ENCODE peak calls at places on chromosome 1, in four cellular contexts. R, K, W and O are unnamed samples.

GRCh38 chr1:22562584-22563551 is at the start of gene EPHA8:
- DNase-seq in W (no peak), R (no peak), K (no peak), O (no peak)

GRCh38 chr1:160542303-160542945 is 19.4 kb upstream of the SLAMF6 start:
- DNase-seq in W (no peak), K (no peak), R (no peak), O (no peak)

GRCh38 chr1:235888119-235888643 is 21.5 kb upstream of the LYST start:
- DNase-seq in W (no peak), K (no peak), R (no peak), O (no peak)

GRCh38 chr1:196001188-196001587 is 607.1 kb downstream of the KCNT2 start:
- DNase-seq in K (no peak), W (no peak), R (no peak), O (no peak)

GRCh38 chr1:154583691-154584212 is 16.2 kb downstream of the CHRNB2 start:
- DNase-seq in W (no peak), R (peak), K (no peak), O (no peak)

GRCh38 chr1:45730075-45730779 is 20.2 kb downstream of the IPP start:
- DNase-seq in R (no peak), K (no peak), W (no peak), O (peak)

GRCh38 chr1:224503161-224504118 is 68.8 kb upstream of the WDR26 start:
- DNase-seq in R (peak), W (no peak), K (peak), O (peak)

GRCh38 chr1:22428672-22429071 is 23.0 kb upstream of the ZBTB40 start:
- DNase-seq in K (no peak), R (peak), W (no peak), O (peak)

GRCh38 chr1:159197767-159198557 is 6.7 kb upstream of the ACKR1 start:
- DNase-seq in W (no peak), R (peak), K (peak), O (peak)

GRCh38 chr1:40676516-40676915 is 11.0 kb upstream of the RIMS3 start:
- DNase-seq in R (no peak), K (no peak), W (no peak), O (no peak)

GRCh38 chr1:216119600-216119999 is 303.6 kb downstream of the USH2A start:
- DNase-seq in W (no peak), R (peak), K (no peak), O (peak)

GRCh38 chr1:196660912-196661311 is 9.1 kb downstream of the CFH start:
- DNase-seq in K (no peak), W (no peak), R (peak), O (peak)

GRCh38 chr1:29546496-29546895 is 310.2 kb downstream of the PTPRU start:
- DNase-seq in K (no peak), W (no peak), R (no peak), O (no peak)

GRCh38 chr1:91804546-91805023 is 81.4 kb downstream of the TGFBR3 start:
- DNase-seq in W (no peak), R (no peak), K (no peak), O (no peak)

GRCh38 chr1:220770245-220770913 is 16.3 kb upstream of the MTARC1 start:
- DNase-seq in W (no peak), R (no peak), K (no peak), O (no peak)

DNA sequence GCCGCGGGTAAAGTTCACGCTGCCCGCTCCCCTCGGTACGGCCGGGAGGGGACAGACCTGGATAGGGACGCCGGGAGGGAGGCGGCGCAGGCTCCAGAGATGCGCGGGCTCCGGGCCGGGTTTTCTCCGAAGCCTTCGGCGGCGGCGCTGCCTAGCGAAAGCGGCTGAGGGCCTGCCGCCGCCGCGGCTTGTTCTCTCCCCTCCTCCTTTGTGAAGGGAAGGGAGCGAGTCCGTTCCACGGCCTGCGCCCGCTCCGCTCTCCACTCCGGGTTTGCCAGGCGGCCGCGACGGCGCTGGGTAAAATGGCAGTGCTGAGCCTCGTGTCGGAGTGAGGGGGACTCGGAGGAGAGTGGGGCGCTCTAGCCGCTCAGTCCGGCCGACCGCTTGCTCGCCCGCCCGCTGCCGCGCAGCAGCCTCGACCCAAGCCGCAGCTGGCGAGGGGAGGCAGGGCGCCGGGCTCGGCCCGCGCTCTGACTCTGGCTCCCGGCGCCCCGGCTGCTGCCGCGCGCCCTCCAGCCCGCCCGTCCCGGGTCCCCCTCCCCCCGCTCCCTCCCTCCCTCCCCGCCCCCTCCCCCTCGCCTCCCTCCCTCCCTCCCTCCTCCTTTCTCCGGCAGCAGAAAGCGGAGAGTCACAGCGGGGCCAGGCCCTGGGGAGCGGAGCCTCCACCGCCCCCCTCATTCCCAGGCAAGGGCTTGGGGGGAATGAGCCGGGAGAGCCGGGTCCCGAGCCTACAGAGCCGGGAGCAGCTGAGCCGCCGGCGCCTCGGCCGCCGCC is at the start of gene ARID1A:
- DNase-seq in W (peak), K (peak), R (peak), O (peak)
- H3K23ac ChIP-seq in W (no peak), K (no peak), R (peak), O (peak)

GRCh38 chr1:247491328-247491727 is 33.4 kb upstream of the OR2B11 start:
- DNase-seq in W (no peak), K (no peak), R (no peak), O (no peak)

GRCh38 chr1:247496581-247497285 is 38.8 kb upstream of the OR2B11 start:
- DNase-seq in R (no peak), W (no peak), K (no peak), O (peak)

GRCh38 chr1:247493106-247493505 is 35.2 kb upstream of the OR2B11 start:
- DNase-seq in W (no peak), R (no peak), K (no peak), O (no peak)

DNA sequence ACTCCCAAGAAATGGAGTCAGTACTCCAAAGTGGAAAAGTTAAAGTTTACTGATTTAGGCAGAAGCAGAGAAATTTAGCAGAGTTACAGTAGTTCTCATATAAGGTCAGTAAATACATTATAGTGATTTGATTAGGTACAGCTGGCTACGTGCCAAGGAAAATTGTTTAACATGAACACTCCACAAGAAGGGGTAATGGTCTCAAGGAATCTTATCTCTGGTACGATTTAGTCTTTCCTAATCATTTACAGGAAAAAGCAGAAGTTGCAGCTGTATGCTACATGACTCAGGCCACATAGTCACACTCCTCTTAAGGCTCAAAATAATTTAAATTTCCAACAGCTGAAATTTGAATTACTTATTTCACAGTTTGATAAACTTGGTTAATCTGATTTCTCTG is 36.8 kb upstream of the OR2B11 start:
- DNase-seq in R (no peak), W (no peak), K (no peak), O (no peak)
- H4K5ac ChIP-seq in R (no peak), W (no peak), K (no peak), O (no peak)

DNA sequence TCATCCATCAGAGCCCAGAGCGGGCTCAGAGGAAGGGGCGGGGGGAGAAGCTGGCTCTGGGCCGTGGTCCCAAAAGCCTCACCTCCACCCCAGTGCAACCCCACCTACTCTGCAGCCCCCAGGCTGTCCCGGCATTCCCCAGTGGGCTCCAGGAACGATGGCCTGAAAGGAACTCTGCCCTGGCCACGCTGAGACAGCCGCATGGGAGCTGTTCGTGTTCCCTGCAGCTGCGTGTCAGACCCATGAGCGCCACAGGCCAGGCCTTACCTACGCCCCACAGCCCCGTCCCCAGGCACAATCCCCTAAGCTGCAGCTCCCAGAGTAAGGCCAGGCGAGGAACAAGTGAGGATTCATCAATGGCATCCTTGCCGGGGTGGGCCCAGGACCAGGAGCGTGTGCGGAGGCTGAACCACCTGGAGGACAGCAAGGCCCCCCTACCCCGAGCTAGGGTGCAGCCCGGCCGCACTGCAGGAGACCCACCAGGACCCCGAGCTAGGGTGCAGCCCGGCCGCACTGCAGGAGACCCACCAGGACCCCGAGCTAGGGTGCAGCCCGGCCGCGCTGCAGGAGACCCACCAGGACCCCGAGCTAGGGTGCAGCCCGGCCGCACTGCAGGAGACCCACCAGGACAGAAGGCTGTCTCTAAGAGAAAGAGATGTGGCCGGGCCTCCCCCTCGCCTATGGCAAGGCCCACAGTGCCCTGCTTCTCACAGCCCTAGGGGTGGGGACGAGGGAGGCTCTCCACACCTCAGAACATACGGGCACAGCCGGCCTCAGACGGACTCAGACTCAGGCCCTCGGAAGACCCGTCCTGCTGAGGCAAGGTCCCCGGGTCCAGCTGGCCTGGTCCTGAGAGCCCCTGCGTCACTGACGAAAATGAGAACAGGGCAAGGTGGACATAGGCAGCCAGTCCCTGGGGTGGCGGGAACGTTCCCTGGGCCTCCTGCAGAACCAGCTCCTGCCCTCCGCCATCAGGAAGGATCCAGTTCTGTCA is 26.5 kb upstream of the ARHGEF16 start:
- DNase-seq in K (no peak), R (no peak), W (no peak), O (no peak)
- H2BK5ac ChIP-seq in K (no peak), R (no peak), W (no peak), O (no peak)

GRCh38 chr1:6584126-6585080 is 4.6 kb downstream of the ZBTB48 start:
- DNase-seq in W (no peak), R (no peak), K (no peak), O (no peak)
- H3K23ac ChIP-seq in W (no peak), R (no peak), K (no peak), O (no peak)

DNA sequence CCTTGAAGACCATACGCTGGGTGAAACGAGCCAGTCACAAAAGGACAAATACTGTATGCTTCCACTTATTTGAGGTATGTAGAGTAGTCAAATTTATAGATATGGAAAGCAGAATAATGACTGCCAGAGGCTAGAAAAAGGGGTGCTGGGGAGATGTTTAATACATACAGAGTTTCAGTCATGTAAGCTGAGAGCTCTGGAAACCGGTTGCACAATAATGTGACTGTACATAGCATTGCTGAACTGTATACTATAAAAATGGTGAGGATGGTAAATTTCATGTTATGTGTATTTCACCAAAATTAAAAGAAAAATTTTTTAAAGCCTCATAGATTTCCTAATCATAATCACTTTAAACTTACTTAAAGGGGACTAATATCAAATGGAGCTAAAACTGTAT is 110.8 kb downstream of the ZZZ3 start:
- DNase-seq in K (no peak), R (peak), W (no peak), O (no peak)
- H4K5ac ChIP-seq in K (no peak), R (no peak), W (no peak), O (no peak)

DNA sequence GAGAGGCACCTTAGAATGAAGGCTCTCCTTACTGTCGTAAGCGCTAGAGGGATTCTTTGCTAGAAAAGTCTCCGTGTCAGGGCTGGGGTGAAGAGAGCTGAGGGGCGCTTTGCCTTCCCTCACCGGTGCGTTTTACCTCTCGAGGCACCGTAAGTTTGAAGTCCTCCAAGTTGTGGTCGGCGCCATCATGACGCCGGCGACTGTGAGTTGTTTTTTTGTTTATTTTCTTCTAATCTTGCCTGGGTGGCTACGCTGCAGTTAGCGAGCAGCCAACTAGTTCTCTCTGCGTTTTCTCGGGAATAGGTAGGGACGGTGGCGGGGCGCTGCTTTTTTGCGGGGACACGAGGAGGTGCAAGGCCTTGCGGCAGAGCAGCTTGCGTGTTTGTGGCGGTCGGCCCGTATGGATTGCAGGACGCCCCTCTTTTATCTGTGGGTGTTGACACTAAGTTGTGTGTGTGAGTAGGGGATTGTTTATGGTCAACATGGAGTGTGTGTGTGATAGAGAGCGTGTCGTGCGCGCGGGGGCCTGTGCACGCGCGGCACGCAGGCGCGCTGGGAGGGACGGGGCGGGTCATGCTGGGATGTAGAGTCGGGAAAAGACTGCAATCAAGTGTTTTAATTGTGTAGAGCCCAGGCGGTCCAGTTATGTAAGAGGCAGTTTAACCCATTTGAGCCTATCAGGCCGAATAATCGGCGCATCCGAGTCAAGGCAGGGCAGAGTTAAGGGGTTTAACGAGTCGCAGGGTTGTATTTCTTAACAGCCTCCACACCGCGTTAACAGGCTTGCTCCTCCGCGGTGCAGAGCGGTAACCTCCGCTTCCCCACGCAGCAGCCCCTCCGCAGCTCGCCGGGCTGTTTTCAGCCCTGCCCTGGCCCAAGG is 1.1 kb upstream of the NEGR1 start:
- DNase-seq in W (no peak), R (peak), K (peak), O (peak)
- H2BK5ac ChIP-seq in W (peak), R (peak), K (no peak), O (peak)

GRCh38 chr1:3103977-3104677 is 35.1 kb downstream of the PRDM16 start:
- DNase-seq in R (no peak), W (no peak), K (no peak), O (no peak)
- H3K23ac ChIP-seq in R (no peak), W (no peak), K (no peak), O (no peak)